ENCODE peak calls at places on chromosomes 5 and 9, in four cellular contexts. N, R, J and T are unnamed samples.

GRCh38 chr9:1639166-1639565 is 376.0 kb upstream of the SMARCA2 start:
- DNase-seq in N (no peak), R (no peak), J (no peak), T (no peak)

GRCh38 chr9:92706218-92706940 is 36.4 kb upstream of the IPPK start:
- DNase-seq in N (no peak), R (no peak), J (no peak), T (peak)

GRCh38 chr9:72931437-72931836 is 21.4 kb downstream of the ALDH1A1 start:
- DNase-seq in N (no peak), R (no peak), J (peak), T (no peak)

GRCh38 chr5:54534306-54534705 is 16.7 kb downstream of the SNX18 start:
- DNase-seq in N (no peak), R (no peak), J (no peak), T (no peak)

GRCh38 chr5:116453920-116454319 is 120.7 kb downstream of the SEMA6A start:
- DNase-seq in N (no peak), R (no peak), J (no peak), T (no peak)

GRCh38 chr5:154570572-154571324 is 92.7 kb upstream of the HAND1 start:
- DNase-seq in N (no peak), R (no peak), J (no peak), T (no peak)

GRCh38 chr9:96020300-96020821 is 144.9 kb downstream of the ERCC6L2 start:
- DNase-seq in N (no peak), R (no peak), J (no peak), T (no peak)

GRCh38 chr5:77852514-77853352 is 76.6 kb upstream of the TBCA start:
- DNase-seq in N (peak), R (peak), J (peak), T (peak)

GRCh38 chr5:53419247-53419646 is 61.2 kb upstream of the FST start:
- DNase-seq in N (no peak), R (no peak), J (peak), T (no peak)

GRCh38 chr5:41094871-41095270 is 23.7 kb upstream of the MROH2B start:
- DNase-seq in N (no peak), R (no peak), J (no peak), T (no peak)

GRCh38 chr9:78001946-78002731 is 29.5 kb downstream of the GNAQ start:
- DNase-seq in N (no peak), R (no peak), J (no peak), T (no peak)

GRCh38 chr9:109499631-109500120 is 1.6 kb upstream of the PTPN3 start:
- DNase-seq in N (no peak), R (peak), J (peak), T (peak)

GRCh38 chr9:121359358-121360294 is 10.4 kb downstream of the STOM start:
- DNase-seq in N (no peak), R (no peak), J (peak), T (no peak)

DNA sequence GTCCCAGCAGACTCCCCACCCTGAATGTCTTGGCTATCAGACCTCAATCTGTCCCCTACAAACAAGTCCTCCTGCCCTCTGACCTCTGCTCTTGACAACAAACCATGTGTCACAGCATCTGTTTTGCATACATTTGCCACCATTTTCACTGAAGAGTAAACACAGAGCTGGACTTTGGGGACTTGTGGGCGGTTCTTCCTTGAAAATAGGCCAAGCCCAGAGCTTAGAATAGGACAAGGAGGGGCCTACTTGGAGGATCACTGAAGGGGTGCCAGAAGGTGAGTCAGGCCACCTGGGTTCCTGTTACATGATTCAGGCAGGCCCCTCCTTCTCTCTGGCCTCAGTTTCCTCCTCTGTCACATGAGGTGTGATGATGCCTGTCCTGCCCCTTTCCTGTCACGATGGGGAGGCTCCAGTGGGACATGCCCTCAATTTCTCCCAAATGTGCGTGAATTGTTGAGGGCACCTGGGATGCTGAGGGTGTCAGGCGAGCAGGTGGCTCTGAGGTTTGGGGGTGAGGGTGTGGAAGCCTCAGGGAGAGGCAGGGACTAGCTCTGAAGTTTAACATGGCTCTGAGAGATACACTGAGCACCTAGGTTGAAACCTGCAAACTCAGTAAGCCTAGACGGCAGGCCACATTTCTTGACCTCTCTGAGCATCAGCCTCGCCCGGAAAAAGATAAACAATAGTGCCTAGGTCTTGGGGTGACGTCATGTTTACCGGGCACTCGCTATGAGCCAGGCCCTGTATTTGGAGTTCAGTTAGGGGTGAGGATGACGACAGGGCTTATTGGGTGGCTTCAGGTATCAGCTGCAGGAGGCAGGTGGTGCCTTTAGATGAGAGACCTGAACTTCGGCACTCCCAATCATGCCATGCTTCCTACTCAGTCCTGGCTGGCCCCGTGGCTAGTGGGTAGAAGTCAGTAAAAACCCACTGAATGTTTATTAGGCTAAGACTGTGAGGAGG is 107.6 kb upstream of the PITX1 start:
- DNase-seq in N (no peak), R (no peak), J (peak), T (no peak)
- H2BK120ac ChIP-seq in N (no peak), R (no peak), J (peak), T (no peak)

GRCh38 chr9:99299214-99300102 is 77.4 kb downstream of the SEC61B start:
- DNase-seq in N (no peak), R (no peak), J (peak), T (no peak)
- H2BK120ac ChIP-seq in N (no peak), R (no peak), J (no peak), T (no peak)

GRCh38 chr9:134598884-134599245 is 42.7 kb upstream of the COL5A1 start:
- DNase-seq in N (no peak), R (no peak), J (no peak), T (no peak)

GRCh38 chr9:134600836-134601638 is 40.6 kb upstream of the COL5A1 start:
- DNase-seq in N (no peak), R (no peak), J (no peak), T (peak)

GRCh38 chr9:134597957-134598883 is 43.4 kb upstream of the COL5A1 start:
- DNase-seq in N (no peak), R (no peak), J (peak), T (peak)

GRCh38 chr9:134601764-134602163 is 39.8 kb upstream of the COL5A1 start:
- DNase-seq in N (no peak), R (no peak), J (peak), T (no peak)

GRCh38 chr9:134600431-134600830 is 41.2 kb upstream of the COL5A1 start:
- DNase-seq in N (no peak), R (no peak), J (no peak), T (no peak)
- H2BK120ac ChIP-seq in N (no peak), R (no peak), J (peak), T (no peak)

DNA sequence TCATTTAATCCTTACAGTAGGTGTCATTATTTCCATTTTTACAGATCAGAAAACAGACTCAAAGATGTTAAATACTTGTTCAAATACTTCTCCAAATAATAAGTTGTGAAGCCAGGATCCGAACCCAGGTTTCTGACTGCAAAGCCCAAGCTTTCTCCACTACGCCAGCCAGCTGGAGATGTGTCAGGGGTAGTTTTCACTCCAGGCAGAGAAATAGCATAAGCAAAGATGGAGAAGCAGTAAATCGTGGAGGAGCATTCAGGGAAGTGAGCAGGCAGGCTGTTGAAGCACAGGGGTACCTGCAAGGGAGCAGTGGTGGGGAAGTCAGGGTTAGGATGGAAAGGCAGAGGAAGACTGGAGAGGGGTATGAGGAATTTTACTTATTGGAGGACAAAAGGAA is 2.9 kb downstream of the TLN1 start:
- DNase-seq in N (no peak), R (no peak), J (peak), T (no peak)
- H2BK120ac ChIP-seq in N (no peak), R (no peak), J (peak), T (no peak)

GRCh38 chr9:133774799-133775198 is 36.6 kb upstream of the SARDH start:
- DNase-seq in N (no peak), R (no peak), J (no peak), T (no peak)
- H2BK120ac ChIP-seq in N (no peak), R (no peak), J (no peak), T (no peak)

GRCh38 chr5:72817639-72818266 is 1.3 kb downstream of the TNPO1 start:
- DNase-seq in N (no peak), R (no peak), J (peak), T (no peak)
- H2BK120ac ChIP-seq in N (no peak), R (no peak), J (no peak), T (no peak)

DNA sequence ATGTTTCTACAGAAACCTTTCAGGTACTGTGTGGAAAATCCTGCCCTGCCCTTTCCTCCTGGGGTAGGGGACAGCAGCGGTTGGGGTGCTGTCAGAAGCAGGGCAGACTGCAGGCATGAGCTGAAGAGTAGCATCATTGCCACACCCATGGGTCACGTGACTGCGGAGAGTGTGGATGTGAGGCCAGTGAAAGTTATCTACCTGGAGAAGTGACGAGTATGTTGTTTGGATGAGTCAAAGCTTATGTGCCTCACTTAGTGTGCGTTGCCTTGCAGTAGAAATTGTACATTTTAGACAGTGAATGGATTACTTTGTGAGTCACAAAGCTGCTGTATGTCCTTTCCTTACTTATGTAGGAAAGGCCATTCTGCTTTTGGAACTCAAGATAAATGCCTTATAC is 21.7 kb upstream of the ACTBL2 start:
- DNase-seq in N (no peak), R (no peak), J (peak), T (no peak)
- H2BK120ac ChIP-seq in N (no peak), R (no peak), J (peak), T (no peak)